ENCODE peak calls at places on chromosomes 13 and 19, in six cellular contexts. Y is A549, A is H9, D is heart right ventricle, R is fibroblast of mammary gland, V is pancreas. P is an unnamed sample.

GRCh38 chr13:97057196-97057595 is 62.9 kb upstream of the OXGR1 start:
- DNase-seq in D (no peak), A (no peak), Y (no peak), R (peak), V (no peak), P (no peak)

GRCh38 chr13:99311748-99312492 is 4.7 kb upstream of the GPR183 start:
- DNase-seq in Y (no peak), D (no peak), R (peak), V (no peak), A (no peak), P (no peak)

GRCh38 chr19:44025217-44025936 is at the start of gene ZNF222:
- DNase-seq in R (peak), V (peak), D (peak), A (peak), Y (peak), P (peak)

GRCh38 chr13:31835932-31836331 is 96.6 kb downstream of the RXFP2 start:
- DNase-seq in V (no peak), A (no peak), R (peak), Y (no peak), D (no peak), P (peak)

GRCh38 chr13:23753523-23753922 is 135.7 kb downstream of the MIPEP start:
- DNase-seq in R (peak), V (no peak), Y (no peak), A (no peak), D (no peak), P (peak)

GRCh38 chr13:32987462-32987861 is 28.8 kb upstream of the KL start:
- DNase-seq in R (no peak), A (no peak), D (no peak), V (no peak), Y (no peak), P (no peak)

GRCh38 chr13:24923305-24923640 is 159.3 kb downstream of the RNF17 start:
- DNase-seq in D (no peak), A (no peak), R (peak), Y (peak), V (no peak), P (peak)

GRCh38 chr19:42199440-42200115 is 17.9 kb downstream of the DEDD2 start:
- DNase-seq in D (peak), R (no peak), Y (no peak), V (no peak), A (peak), P (no peak)

GRCh38 chr19:40822161-40822560 is 23.2 kb downstream of the EGLN2 start:
- DNase-seq in D (no peak), A (peak), V (peak), Y (no peak), R (no peak), P (no peak)

GRCh38 chr13:101424381-101425155 is 8.3 kb upstream of the NALCN start:
- DNase-seq in V (no peak), D (no peak), A (no peak), Y (no peak), R (no peak), P (no peak)

GRCh38 chr19:45049073-45049736 is 10.4 kb downstream of the CLASRP start:
- DNase-seq in D (peak), R (no peak), A (no peak), Y (no peak), V (peak), P (no peak)
- TF ChIP-seq CTCF in D (no peak), R (no peak), A (no peak), Y (no peak), V (no peak), P (no peak)

DNA sequence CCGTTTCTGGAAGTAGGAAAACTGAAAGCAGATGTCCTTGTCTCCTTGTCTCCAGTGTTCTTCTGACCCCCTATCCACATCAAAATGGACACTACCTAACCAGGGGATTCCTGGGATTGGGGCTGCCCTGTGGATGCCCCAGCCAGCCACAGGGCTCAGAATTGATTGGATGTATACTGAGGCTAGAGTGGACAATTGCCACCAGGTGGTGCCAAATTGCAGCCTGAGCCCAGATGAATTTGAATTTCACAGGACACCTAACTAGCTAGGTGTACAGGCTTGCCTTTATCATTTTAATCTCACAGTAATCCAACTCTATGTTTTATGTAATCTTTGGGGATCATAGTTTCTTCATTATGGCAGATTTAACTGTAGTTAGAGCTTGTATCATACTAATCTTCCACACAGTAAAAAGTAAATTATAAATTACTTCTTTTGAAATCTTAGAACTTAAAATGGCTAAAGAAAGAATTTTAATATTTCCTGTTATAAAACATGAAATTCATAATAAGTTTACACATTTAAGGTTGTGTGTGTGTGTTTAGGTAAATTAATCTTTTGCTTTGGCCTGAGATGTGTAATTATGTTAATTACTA is 58.0 kb downstream of the PIBF1 start:
- DNase-seq in V (peak), A (peak), Y (peak), R (peak), D (no peak), P (peak)
- TF ChIP-seq CTCF in V (peak), A (peak), Y (peak), R (peak), D (peak), P (peak)

GRCh38 chr19:18832331-18833140 is 777 bp downstream of the UPF1 start:
- DNase-seq in V (no peak), R (peak), Y (peak), D (no peak), A (peak), P (peak)
- TF ChIP-seq CTCF in V (no peak), R (peak), Y (no peak), D (no peak), A (peak), P (peak)

DNA sequence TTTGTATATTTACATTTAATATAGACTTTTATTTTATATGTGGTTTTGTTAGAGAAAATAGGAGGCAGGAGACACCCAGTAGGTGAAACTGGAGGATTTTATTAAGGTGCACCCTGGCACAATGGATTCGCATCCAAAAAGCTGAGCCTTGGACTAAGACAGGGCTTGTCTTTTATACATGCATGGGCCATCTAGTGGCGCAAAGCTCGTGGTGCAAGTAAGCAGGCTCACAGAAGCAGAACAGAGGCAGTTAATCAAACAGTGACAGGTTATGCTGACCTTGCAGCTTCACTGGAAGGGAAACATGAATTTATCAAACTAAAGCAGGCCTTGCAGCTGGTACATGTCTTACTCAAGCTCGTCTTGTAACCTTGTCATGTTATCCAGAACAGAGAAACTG is 58.8 kb upstream of the ZNF681 start:
- DNase-seq in Y (no peak), A (peak), V (no peak), D (peak), R (peak), P (peak)
- TF ChIP-seq CTCF in Y (no peak), A (peak), V (no peak), D (no peak), R (peak), P (peak)

GRCh38 chr19:3233831-3234230 is 9.4 kb downstream of the CELF5 start:
- DNase-seq in A (peak), V (no peak), D (no peak), R (no peak), Y (no peak), P (no peak)
- TF ChIP-seq CTCF in A (peak), V (no peak), D (no peak), R (no peak), Y (no peak), P (no peak)

P was measured in HFFc6.